ENCODE peak calls at places on chromosome 12, in four cellular contexts. U is MM.1S, F is HCT116, D is endothelial cell of umbilical vein. L is an unnamed sample.

GRCh38 chr12:91662021-91662420 is 479.4 kb upstream of the DCN start:
- DNase-seq in F (no peak), U (no peak), D (no peak), L (no peak)

GRCh38 chr12:15037091-15037723 is 64.4 kb downstream of the PDE6H start:
- DNase-seq in U (no peak), F (no peak), D (no peak), L (no peak)

GRCh38 chr12:64528616-64529015 is 76.7 kb downstream of the TBK1 start:
- DNase-seq in U (no peak), F (no peak), D (no peak), L (no peak)

GRCh38 chr12:33759279-33759678 is 263.0 kb upstream of the ALG10 start:
- DNase-seq in D (no peak), U (no peak), F (no peak), L (no peak)

GRCh38 chr12:30440826-30441602 is 254.7 kb downstream of the IPO8 start:
- DNase-seq in D (peak), F (peak), U (no peak), L (peak)

GRCh38 chr12:124543591-124544310 is 23.7 kb downstream of the NCOR2 start:
- DNase-seq in D (no peak), F (no peak), U (no peak), L (no peak)

GRCh38 chr12:49984476-49984890 is 11.7 kb downstream of the AQP6 start:
- DNase-seq in D (no peak), F (no peak), U (no peak), L (no peak)

GRCh38 chr12:15522574-15523187 is 200.4 kb downstream of the PTPRO start:
- DNase-seq in F (peak), D (peak), U (peak), L (no peak)

GRCh38 chr12:58509116-58509885 is 411.0 kb downstream of the LRIG3 start:
- DNase-seq in U (no peak), F (no peak), D (peak), L (no peak)

GRCh38 chr12:27064397-27065342 is 17.7 kb downstream of the C12orf71 start:
- DNase-seq in F (no peak), D (no peak), U (no peak), L (no peak)
- H2AFZ ChIP-seq in F (no peak), D (no peak), U (no peak), L (no peak)

DNA sequence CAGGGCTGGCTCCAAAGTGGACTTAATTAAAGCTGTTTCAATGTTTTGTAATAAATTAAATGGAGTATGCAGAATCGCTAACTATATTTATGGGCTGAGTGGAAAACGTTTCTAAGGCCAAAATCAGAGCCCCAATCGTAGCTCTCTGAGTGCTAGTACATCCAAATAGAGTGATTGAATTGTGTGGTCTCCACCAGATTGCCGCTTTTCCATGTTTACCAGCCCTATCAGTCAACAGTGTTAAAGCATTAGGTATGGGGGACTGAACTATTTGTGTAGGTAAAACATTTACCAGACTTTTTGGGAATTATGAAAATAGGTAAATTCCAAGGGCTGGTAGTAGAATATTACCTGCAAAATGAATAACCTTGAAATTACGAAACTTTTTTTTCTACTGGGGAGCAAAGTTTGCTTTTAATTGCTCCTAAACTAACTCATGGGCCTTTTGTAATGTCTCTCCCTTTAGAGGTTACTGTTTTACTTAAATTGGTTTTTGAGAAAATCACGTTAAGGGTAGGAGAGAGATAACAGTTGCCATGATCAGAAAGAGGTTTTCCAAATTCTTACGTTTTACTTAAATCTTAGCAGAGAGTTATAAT is 28.0 kb upstream of the METAP2 start:
- DNase-seq in F (no peak), U (no peak), D (no peak), L (no peak)
- H3K9ac ChIP-seq in F (no peak), U (no peak), D (no peak), L (no peak)

GRCh38 chr12:105418232-105418631 is 87.7 kb downstream of the C12orf75 start:
- DNase-seq in F (no peak), D (no peak), U (no peak), L (no peak)
- H2AFZ ChIP-seq in F (no peak), D (no peak), U (no peak), L (no peak)

GRCh38 chr12:26936559-26937442 is 980 bp downstream of the INTS13 start:
- DNase-seq in F (no peak), U (peak), D (peak), L (no peak)
- H3K9ac ChIP-seq in F (peak), U (peak), D (peak), L (peak)

DNA sequence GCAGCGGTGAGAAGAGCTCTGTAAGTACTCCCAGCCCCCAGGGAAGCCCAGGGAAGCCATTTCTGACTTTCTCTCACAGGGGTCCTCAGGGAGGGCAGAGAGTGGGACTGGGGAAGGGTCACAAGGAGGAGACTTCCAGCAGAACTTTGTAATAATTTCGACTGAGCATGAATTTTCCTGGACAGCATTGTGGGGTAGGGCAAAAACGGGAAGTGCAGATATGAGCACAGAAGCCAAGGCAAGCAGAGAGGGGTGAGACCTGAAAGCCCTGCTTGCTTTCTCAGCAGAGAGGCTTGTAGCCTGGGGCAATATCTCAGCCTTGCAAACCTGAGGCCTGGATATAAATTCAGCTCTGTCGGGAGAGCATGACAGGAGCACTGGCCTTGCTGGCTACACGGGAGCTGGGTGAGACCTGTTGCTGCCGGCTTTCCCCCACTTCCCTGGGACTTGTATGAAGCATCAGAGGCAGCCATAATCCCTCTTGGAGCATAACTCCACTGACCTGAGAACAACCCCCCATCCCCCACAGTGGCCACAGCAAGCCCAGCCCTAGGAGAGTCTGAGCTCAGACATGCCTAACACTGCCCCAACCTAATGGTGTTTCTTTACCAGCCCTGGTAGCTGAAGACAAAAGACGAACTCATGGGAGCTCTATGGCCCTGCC is 9.8 kb upstream of the IQSEC3 start:
- DNase-seq in F (no peak), U (no peak), D (no peak), L (peak)
- H2AFZ ChIP-seq in F (no peak), U (no peak), D (no peak), L (no peak)

GRCh38 chr12:100573499-100574261 is at the start of gene GAS2L3:
- DNase-seq in D (peak), F (peak), U (peak), L (peak)

GRCh38 chr12:100573168-100573498 is 351 bp upstream of the GAS2L3 start:
- DNase-seq in U (no peak), D (no peak), F (no peak), L (no peak)

GRCh38 chr12:100578923-100579322 is 5.4 kb downstream of the GAS2L3 start:
- DNase-seq in U (no peak), F (no peak), D (no peak), L (no peak)

GRCh38 chr12:100574262-100575074 is 984 bp downstream of the GAS2L3 start:
- DNase-seq in U (no peak), F (no peak), D (no peak), L (peak)

DNA sequence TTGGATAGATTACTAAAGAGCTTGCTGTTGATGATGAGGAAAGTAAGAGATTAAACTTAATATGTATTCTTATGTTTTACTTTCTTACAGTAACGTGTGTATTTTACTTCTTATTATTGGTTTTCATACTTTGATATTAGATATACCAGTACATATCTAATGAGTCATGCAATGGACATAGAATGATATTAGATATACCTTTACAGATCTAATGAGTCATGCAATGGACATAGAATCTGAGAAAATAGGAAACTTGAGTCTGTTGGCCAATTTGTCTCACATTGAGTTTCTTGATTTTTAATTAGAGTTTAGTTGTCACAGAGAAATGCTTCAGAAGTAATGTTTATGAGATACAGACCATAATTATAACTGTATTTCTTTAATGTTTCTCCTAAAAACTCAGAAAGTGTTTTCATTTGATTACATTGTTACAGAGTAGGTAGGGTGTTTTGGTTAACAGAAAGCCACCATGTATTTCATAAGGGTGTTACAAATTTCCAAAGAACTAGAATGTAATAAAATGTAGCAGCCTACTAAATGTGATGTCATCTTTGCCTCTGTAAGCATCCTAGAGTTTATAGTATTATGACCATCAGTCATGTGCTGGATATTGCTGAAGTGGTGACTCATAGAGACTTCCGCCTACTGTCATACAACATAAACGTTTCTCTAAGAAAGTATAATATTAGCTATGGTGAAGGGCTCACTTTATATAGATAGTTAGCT is 3.0 kb downstream of the GAS2L3 start:
- DNase-seq in F (peak), D (peak), U (no peak), L (no peak)
- H3K9ac ChIP-seq in F (no peak), D (peak), U (no peak), L (no peak)

GRCh38 chr12:48442191-48442828 is 30.0 kb upstream of the ANP32D start:
- DNase-seq in D (no peak), F (peak), U (no peak), L (peak)
- H2AFZ ChIP-seq in D (no peak), F (no peak), U (no peak), L (no peak)

GRCh38 chr12:93006655-93007208 is 77.6 kb upstream of the EEA1 start:
- DNase-seq in U (no peak), F (no peak), D (no peak), L (no peak)
- H3K9ac ChIP-seq in U (no peak), F (no peak), D (no peak), L (no peak)

GRCh38 chr12:88946377-88946997 is 366.2 kb upstream of the KITLG start:
- DNase-seq in U (peak), F (peak), D (peak), L (no peak)
- H2AFZ ChIP-seq in U (peak), F (peak), D (peak), L (no peak)

GRCh38 chr12:38411426-38411825 is 94.9 kb downstream of the ALG10B start:
- DNase-seq in U (no peak), F (no peak), D (no peak), L (no peak)
- H3K9ac ChIP-seq in U (no peak), F (no peak), D (no peak), L (no peak)